ENCODE peak calls at places on chromosomes 3 and 15, in six cellular contexts. One of them, this sample, is unnamed.

GRCh38 chr3:184325715-184326114 is 11.3 kb downstream of the EIF4G1 start:
- DNase-seq in activated gamma-delta T cell treated with Interleukin-2 at 50 U/mL for 16 hours: no peak
- DNase-seq in NCI-H446 treated with DMSO at 0.1 percent for 48 hours: no peak
- DNase-seq in fibroblast of pulmonary artery: no peak
- DNase-seq in GM12865: no peak
- DNase-seq in AML-193: no peak
- DNase-seq in this sample: no peak

GRCh38 chr15:52241489-52241888 is 50.3 kb upstream of the GNB5 start:
- DNase-seq in activated gamma-delta T cell treated with Interleukin-2 at 50 U/mL for 16 hours: no peak
- DNase-seq in AML-193: no peak
- DNase-seq in GM12865: no peak
- DNase-seq in fibroblast of pulmonary artery: no peak
- DNase-seq in NCI-H446 treated with DMSO at 0.1 percent for 48 hours: no peak
- DNase-seq in this sample: no peak

GRCh38 chr3:59809016-59809415 is 759.2 kb upstream of the CFAP20DC start:
- DNase-seq in AML-193: no peak
- DNase-seq in activated gamma-delta T cell treated with Interleukin-2 at 50 U/mL for 16 hours: no peak
- DNase-seq in fibroblast of pulmonary artery: peak
- DNase-seq in NCI-H446 treated with DMSO at 0.1 percent for 48 hours: no peak
- DNase-seq in GM12865: no peak
- DNase-seq in this sample: no peak

GRCh38 chr3:197241173-197241572 is 57.2 kb downstream of the DLG1 start:
- DNase-seq in NCI-H446 treated with DMSO at 0.1 percent for 48 hours: no peak
- DNase-seq in AML-193: no peak
- DNase-seq in GM12865: no peak
- DNase-seq in fibroblast of pulmonary artery: peak
- DNase-seq in activated gamma-delta T cell treated with Interleukin-2 at 50 U/mL for 16 hours: no peak
- DNase-seq in this sample: no peak

GRCh38 chr15:90315276-90315982 is 36.7 kb upstream of the ZNF774 start:
- DNase-seq in GM12865: no peak
- DNase-seq in NCI-H446 treated with DMSO at 0.1 percent for 48 hours: peak
- DNase-seq in fibroblast of pulmonary artery: peak
- DNase-seq in activated gamma-delta T cell treated with Interleukin-2 at 50 U/mL for 16 hours: no peak
- DNase-seq in AML-193: no peak
- DNase-seq in this sample: peak

GRCh38 chr3:197750863-197751737 is 1.4 kb downstream of the FYTTD1 start:
- DNase-seq in activated gamma-delta T cell treated with Interleukin-2 at 50 U/mL for 16 hours: peak
- DNase-seq in NCI-H446 treated with DMSO at 0.1 percent for 48 hours: no peak
- DNase-seq in GM12865: peak
- DNase-seq in fibroblast of pulmonary artery: peak
- DNase-seq in AML-193: peak
- DNase-seq in this sample: peak

GRCh38 chr3:125300416-125300815 is 74.7 kb downstream of the ZNF148 start:
- DNase-seq in AML-193: no peak
- DNase-seq in activated gamma-delta T cell treated with Interleukin-2 at 50 U/mL for 16 hours: no peak
- DNase-seq in NCI-H446 treated with DMSO at 0.1 percent for 48 hours: no peak
- DNase-seq in fibroblast of pulmonary artery: peak
- DNase-seq in GM12865: no peak
- DNase-seq in this sample: no peak

GRCh38 chr15:24955549-24955929 is 752 bp downstream of the SNRPN start:
- DNase-seq in activated gamma-delta T cell treated with Interleukin-2 at 50 U/mL for 16 hours: peak
- DNase-seq in NCI-H446 treated with DMSO at 0.1 percent for 48 hours: no peak
- DNase-seq in GM12865: peak
- DNase-seq in fibroblast of pulmonary artery: no peak
- DNase-seq in AML-193: no peak
- DNase-seq in this sample: no peak

GRCh38 chr15:99073008-99073714 is 31.7 kb upstream of the SYNM start:
- DNase-seq in AML-193: no peak
- DNase-seq in activated gamma-delta T cell treated with Interleukin-2 at 50 U/mL for 16 hours: no peak
- DNase-seq in fibroblast of pulmonary artery: no peak
- DNase-seq in GM12865: peak
- DNase-seq in NCI-H446 treated with DMSO at 0.1 percent for 48 hours: no peak
- DNase-seq in this sample: no peak